ENCODE peak calls at places on chromosome 14, in ten cellular contexts. W, G, F, O, V, J, A, T, I and L are unnamed samples.

GRCh38 chr14:84086714-84087113 is 1443.2 kb upstream of the FLRT2 start:
- DNase-seq in W (no peak), G (no peak), F (no peak), O (no peak), V (no peak), J (no peak), A (no peak), T (no peak), I (no peak), L (no peak)

GRCh38 chr14:93023802-93024434 is 91.8 kb downstream of the ITPK1 start:
- DNase-seq in W (no peak), G (no peak), F (no peak), O (no peak), V (no peak), J (no peak), A (no peak), T (no peak), I (no peak), L (no peak)

GRCh38 chr14:100898935-100899840 is 4.3 kb downstream of the RTL1 start:
- DNase-seq in W (no peak), G (peak; percentile 30), F (peak; percentile 6), O (no peak), V (no peak), J (no peak), A (peak; percentile 67), T (no peak), I (no peak), L (no peak)

GRCh38 chr14:106846218-106846617 is 1319.8 kb downstream of the TMEM121 start:
- DNase-seq in W (no peak), G (no peak), F (no peak), O (no peak), V (no peak), J (no peak), A (no peak), T (no peak), I (no peak), L (no peak)

GRCh38 chr14:68896132-68896531 is 83.0 kb downstream of the ACTN1 start:
- DNase-seq in W (no peak), G (no peak), F (no peak), O (no peak), V (peak; percentile 14), J (no peak), A (peak; percentile 71), T (no peak), I (no peak), L (no peak)

GRCh38 chr14:65336191-65336591 is 76.3 kb upstream of the FUT8 start:
- DNase-seq in W (no peak), G (no peak), F (peak; percentile 53), O (no peak), V (no peak), J (no peak), A (no peak), T (peak; percentile 41), I (no peak), L (no peak)

GRCh38 chr14:71739273-71739990 is 192.8 kb upstream of the RGS6 start:
- DNase-seq in W (peak; percentile 49), G (no peak), F (peak; percentile 53), O (peak; percentile 46), V (peak; percentile 45), J (no peak), A (peak; percentile 31), T (no peak), I (peak; percentile 17), L (peak; percentile 54)

GRCh38 chr14:100712490-100712889 is 14.2 kb upstream of the DLK1 start:
- DNase-seq in W (peak; percentile 73), G (no peak), F (no peak), O (no peak), V (no peak), J (no peak), A (no peak), T (no peak), I (no peak), L (peak; percentile 24)

GRCh38 chr14:103108749-103109207 is 14.3 kb downstream of the EXOC3L4 start:
- DNase-seq in W (no peak), G (no peak), F (no peak), O (peak; percentile 71), V (peak; percentile 61), J (no peak), A (no peak), T (peak; percentile 52), I (no peak), L (no peak)

GRCh38 chr14:64721391-64721791 is 17.2 kb downstream of the PLEKHG3 start:
- DNase-seq in W (no peak), G (no peak), F (peak; percentile 53), O (no peak), V (no peak), J (no peak), A (peak; percentile 94), T (no peak), I (peak; percentile 51), L (no peak)

GRCh38 chr14:32675433-32675832 is 263.2 kb upstream of the NPAS3 start:
- DNase-seq in W (no peak), G (no peak), F (no peak), O (no peak), V (no peak), J (no peak), A (no peak), T (no peak), I (no peak), L (no peak)

GRCh38 chr14:82238649-82239048 is 705.0 kb upstream of the SEL1L start:
- DNase-seq in W (no peak), G (no peak), F (no peak), O (no peak), V (no peak), J (no peak), A (no peak), T (no peak), I (no peak), L (no peak)

GRCh38 chr14:93884950-93885349 is 42.2 kb upstream of the FAM181A start:
- DNase-seq in W (no peak), G (no peak), F (no peak), O (no peak), V (no peak), J (no peak), A (no peak), T (no peak), I (no peak), L (no peak)

GRCh38 chr14:93999573-93999972 is 2.5 kb downstream of the CCDC197 start:
- DNase-seq in W (no peak), G (no peak), F (no peak), O (no peak), V (peak; percentile 11), J (no peak), A (no peak), T (no peak), I (no peak), L (no peak)

GRCh38 chr14:34064349-34064748 is 113.5 kb upstream of the EGLN3 start:
- DNase-seq in W (no peak), G (peak; percentile 57), F (peak; percentile 69), O (no peak), V (no peak), J (no peak), A (no peak), T (peak; percentile 68), I (peak; percentile 64), L (no peak)

GRCh38 chr14:89443002-89443660 is 26.1 kb upstream of the FOXN3 start:
- DNase-seq in W (no peak), G (no peak), F (peak; percentile 31), O (no peak), V (no peak), J (no peak), A (no peak), T (peak; percentile 18), I (no peak), L (no peak)

GRCh38 chr14:31978423-31978822 is 98.7 kb upstream of the ARHGAP5 start:
- DNase-seq in W (no peak), G (no peak), F (no peak), O (no peak), V (no peak), J (no peak), A (no peak), T (no peak), I (no peak), L (no peak)

GRCh38 chr14:85702191-85702590 is 172.2 kb downstream of the FLRT2 start:
- DNase-seq in W (no peak), G (no peak), F (no peak), O (no peak), V (no peak), J (no peak), A (no peak), T (peak; percentile 16), I (no peak), L (no peak)
- TF ChIP-seq CTCF in W (no peak), G (no peak), F (no peak), O (no peak), V (no peak), J (no peak), A (no peak), T (no peak), I (no peak), L (no peak)

DNA sequence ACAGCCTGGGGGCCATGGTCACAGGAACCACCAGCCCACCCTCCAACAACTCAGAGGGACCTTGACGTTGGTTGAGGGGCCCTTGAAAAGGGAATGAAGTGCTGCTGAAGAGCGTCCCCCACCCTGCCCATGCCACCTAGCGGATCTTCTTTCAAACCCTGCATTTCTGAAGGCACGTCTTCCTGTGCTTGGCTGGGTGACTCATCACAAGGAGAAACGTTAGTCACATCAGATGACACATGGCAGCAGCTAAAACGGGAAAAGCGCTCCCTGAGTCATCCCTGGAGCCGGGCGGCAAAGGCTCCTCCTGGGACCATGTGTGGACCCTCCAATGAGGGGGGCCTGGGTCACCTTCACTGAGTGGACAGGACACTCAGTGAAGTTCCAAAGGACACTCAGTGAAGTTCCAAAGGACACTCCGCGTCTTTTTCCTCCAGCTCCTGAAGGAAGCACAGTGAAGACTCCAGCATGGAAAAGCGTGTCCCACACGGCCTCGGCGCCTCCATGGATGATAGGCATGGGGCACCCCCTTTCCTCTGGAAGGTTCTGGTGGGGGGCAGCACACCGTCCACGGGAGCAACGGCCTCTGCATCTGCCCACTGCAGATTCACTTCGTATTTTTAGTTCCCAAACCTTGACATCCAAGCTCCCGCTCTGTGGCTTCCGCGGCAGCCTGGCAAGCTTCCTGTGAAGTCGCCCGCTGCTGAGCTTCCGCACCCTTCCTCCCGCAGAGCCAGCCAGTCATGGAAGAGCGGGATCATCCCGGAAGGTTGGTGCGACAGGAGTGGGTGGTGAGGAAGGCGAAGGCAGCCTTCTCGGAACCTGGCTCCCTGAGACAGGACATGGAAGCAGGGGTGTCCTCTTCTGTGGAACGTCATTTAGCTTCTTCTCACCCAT is 383.4 kb downstream of the VRK1 start:
- DNase-seq in W (peak; percentile 67), G (no peak), F (peak; percentile 4), O (no peak), V (no peak), J (peak; percentile 7), A (no peak), T (no peak), I (no peak), L (no peak)
- TF ChIP-seq CTCF in W (no peak), G (no peak), F (no peak), O (no peak), V (no peak), J (no peak), A (no peak), T (no peak), I (no peak), L (no peak)

GRCh38 chr14:56280843-56281242 is 162.6 kb downstream of the PELI2 start:
- DNase-seq in W (no peak), G (no peak), F (no peak), O (no peak), V (no peak), J (no peak), A (no peak), T (peak; percentile 5), I (no peak), L (no peak)
- TF ChIP-seq CTCF in W (no peak), G (no peak), F (peak; percentile 26), O (peak; percentile 7), V (peak; percentile 15), J (no peak), A (no peak), T (no peak), I (no peak), L (no peak)

GRCh38 chr14:104609666-104610065 is 5.1 kb upstream of the TMEM179 start:
- DNase-seq in W (no peak), G (no peak), F (no peak), O (no peak), V (no peak), J (no peak), A (peak; percentile 57), T (no peak), I (no peak), L (no peak)
- TF ChIP-seq CTCF in W (no peak), G (no peak), F (no peak), O (no peak), V (no peak), J (no peak), A (no peak), T (no peak), I (no peak), L (no peak)